ENCODE peak calls at places on chromosome 5, in four cellular contexts. T, E, J and P are unnamed samples.

GRCh38 chr5:171615201-171616001 is 170.2 kb upstream of the SMIM23 start:
- ATAC-seq in T (no peak), E (no peak), J (peak; percentile 87), P (no peak)

GRCh38 chr5:1067141-1068121 is 44.4 kb downstream of the SLC12A7 start:
- ATAC-seq in T (no peak), E (no peak), J (no peak), P (no peak)

GRCh38 chr5:88772047-88772446 is 110.9 kb downstream of the MEF2C start:
- ATAC-seq in T (no peak), E (no peak), J (no peak), P (no peak)

GRCh38 chr5:170757182-170757601 is 26.3 kb upstream of the GABRP start:
- ATAC-seq in T (no peak), E (peak; percentile 63), J (peak; percentile 58), P (no peak)

GRCh38 chr5:119010206-119010605 is 21.9 kb upstream of the DTWD2 start:
- ATAC-seq in T (no peak), E (no peak), J (no peak), P (no peak)

GRCh38 chr5:8865686-8866374 is 680.0 kb downstream of the SEMA5A start:
- ATAC-seq in T (no peak), E (no peak), J (no peak), P (no peak)

GRCh38 chr5:41402845-41403244 is 107.6 kb downstream of the PLCXD3 start:
- ATAC-seq in T (no peak), E (no peak), J (no peak), P (no peak)

GRCh38 chr5:174355208-174355612 is 309.7 kb downstream of the NSG2 start:
- ATAC-seq in T (no peak), E (no peak), J (no peak), P (no peak)

GRCh38 chr5:72557147-72557501 is 49.9 kb upstream of the ZNF366 start:
- ATAC-seq in T (no peak), E (peak; percentile 70), J (no peak), P (no peak)

GRCh38 chr5:143717400-143717799 is 94.6 kb upstream of the HMHB1 start:
- ATAC-seq in T (no peak), E (no peak), J (no peak), P (no peak)

GRCh38 chr5:102823441-102823874 is 68.4 kb downstream of the PAM start:
- ATAC-seq in T (no peak), E (no peak), J (no peak), P (peak; percentile 42)

GRCh38 chr5:38046093-38046492 is 206.3 kb upstream of the GDNF start:
- ATAC-seq in T (no peak), E (no peak), J (no peak), P (no peak)

GRCh38 chr5:116509483-116510244 is 65.0 kb downstream of the SEMA6A start:
- ATAC-seq in T (no peak), E (no peak), J (no peak), P (no peak)

GRCh38 chr5:102216559-102217157 is 79.4 kb downstream of the SLCO4C1 start:
- ATAC-seq in T (no peak), E (peak; percentile 94), J (no peak), P (no peak)

GRCh38 chr5:51881901-51882300 is 498.7 kb downstream of the ISL1 start:
- ATAC-seq in T (no peak), E (no peak), J (no peak), P (no peak)

GRCh38 chr5:58974601-58975000 is 391.7 kb downstream of the RAB3C start:
- ATAC-seq in T (no peak), E (no peak), J (no peak), P (no peak)

GRCh38 chr5:176391999-176392398 is 3.4 kb downstream of the HIGD2A start:
- ATAC-seq in T (no peak), E (no peak), J (no peak), P (no peak)

GRCh38 chr5:127582723-127583370 is 65.4 kb downstream of the PRRC1 start:
- ATAC-seq in T (no peak), E (no peak), J (peak; percentile 36), P (no peak)

GRCh38 chr5:42970636-42971559 is 69.2 kb downstream of the ANXA2R start:
- ATAC-seq in T (no peak), E (peak; percentile 65), J (peak; percentile 39), P (no peak)

GRCh38 chr5:81884871-81885270 is 87.0 kb upstream of the ATG10 start:
- ATAC-seq in T (no peak), E (no peak), J (no peak), P (no peak)